ENCODE peak calls at places on chromosome 1, in nine cellular contexts. K, E, B, T, A, Z, Q, J and R are unnamed samples.

GRCh38 chr1:212485895-212486590 is 53.3 kb downstream of the NENF start:
- DNase-seq in A (peak), T (peak), J (no peak), E (no peak), Z (peak), K (peak), Q (peak), B (peak), R (no peak)

GRCh38 chr1:47593598-47594285 is 155.9 kb downstream of the FOXD2 start:
- DNase-seq in Z (no peak), E (no peak), A (no peak), T (no peak), J (no peak), K (no peak), B (peak), Q (no peak), R (no peak)

GRCh38 chr1:155008015-155008941 is 5.7 kb downstream of the ZBTB7B start:
- DNase-seq in B (no peak), Z (no peak), E (no peak), T (no peak), A (peak), K (no peak), J (no peak), Q (no peak), R (no peak)

GRCh38 chr1:205669341-205670142 is 10.8 kb downstream of the SLC45A3 start:
- DNase-seq in A (peak), Z (no peak), B (no peak), K (no peak), T (no peak), E (no peak), J (peak), Q (no peak), R (peak)

GRCh38 chr1:37234941-37235418 is 200.7 kb upstream of the GRIK3 start:
- DNase-seq in T (no peak), E (no peak), K (no peak), Z (no peak), B (no peak), A (no peak), J (no peak), Q (no peak), R (no peak)

GRCh38 chr1:39395357-39395831 is 96.0 kb upstream of the BMP8A start:
- DNase-seq in E (no peak), A (no peak), Z (peak), J (peak), K (no peak), T (no peak), B (no peak), Q (peak), R (no peak)

GRCh38 chr1:233393926-233394680 is 66.6 kb downstream of the MAP3K21 start:
- DNase-seq in K (peak), Z (no peak), T (no peak), A (no peak), E (no peak), J (no peak), Q (no peak), B (no peak), R (no peak)

GRCh38 chr1:10897981-10898728 is 101.7 kb upstream of the CASZ1 start:
- DNase-seq in A (peak), T (no peak), Q (no peak), Z (peak), K (peak), J (no peak), B (no peak), E (no peak), R (no peak)

GRCh38 chr1:44030606-44031050 is 634 bp downstream of the SLC6A9 start:
- DNase-seq in Z (peak), Q (no peak), J (no peak), E (peak), B (no peak), K (peak), A (no peak), T (no peak), R (peak)

GRCh38 chr1:37056201-37056764 is 22.0 kb upstream of the GRIK3 start:
- DNase-seq in A (no peak), B (no peak), K (peak), J (no peak), T (no peak), Q (no peak), Z (no peak), E (no peak), R (no peak)

GRCh38 chr1:230327892-230328284 is 98.2 kb downstream of the PGBD5 start:
- DNase-seq in Q (no peak), B (no peak), T (no peak), Z (no peak), J (no peak), E (no peak), K (no peak), A (no peak), R (peak)

GRCh38 chr1:177959793-177960515 is 9.9 kb downstream of the SEC16B start:
- DNase-seq in A (no peak), B (no peak), K (no peak), Z (peak), Q (no peak), J (no peak), T (no peak), E (no peak), R (no peak)

GRCh38 chr1:39954870-39955546 is at the start of gene MFSD2A:
- DNase-seq in E (peak), J (peak), T (peak), B (peak), K (peak), A (peak), Z (peak), Q (peak), R (peak)

GRCh38 chr1:23805025-23805424 is 4.5 kb upstream of the GALE start:
- DNase-seq in E (no peak), K (no peak), A (no peak), B (no peak), Q (no peak), J (no peak), T (no peak), Z (no peak), R (no peak)

GRCh38 chr1:23801876-23802275 is 1.3 kb upstream of the GALE start:
- DNase-seq in Z (no peak), K (no peak), E (no peak), Q (no peak), J (no peak), T (no peak), A (peak), B (no peak), R (no peak)

GRCh38 chr1:23801338-23801748 is 789 bp upstream of the GALE start:
- DNase-seq in A (peak), K (no peak), Z (peak), T (peak), E (no peak), B (no peak), J (no peak), Q (no peak), R (no peak)

GRCh38 chr1:23803674-23804073 is 3.1 kb upstream of the GALE start:
- DNase-seq in E (no peak), K (no peak), J (no peak), Q (no peak), A (no peak), T (no peak), B (no peak), Z (no peak), R (no peak)

GRCh38 chr1:23804183-23804582 is 3.6 kb upstream of the GALE start:
- DNase-seq in B (no peak), A (no peak), T (no peak), K (peak), Z (no peak), E (no peak), J (no peak), Q (no peak), R (no peak)
- TF ChIP-seq CTCF in B (no peak), A (no peak), T (peak), K (peak), Z (no peak), E (no peak), J (no peak), Q (no peak), R (no peak)

GRCh38 chr1:91278754-91279153 is 125.9 kb downstream of the HFM1 start:
- DNase-seq in T (no peak), E (no peak), A (no peak), B (no peak), Q (no peak), J (no peak), K (no peak), Z (peak), R (no peak)
- TF ChIP-seq CTCF in T (peak), E (no peak), A (no peak), B (no peak), Q (no peak), J (peak), K (no peak), Z (peak), R (peak)

GRCh38 chr1:31551206-31551605 is 25.1 kb upstream of the TINAGL1 start:
- DNase-seq in E (no peak), K (no peak), B (no peak), T (no peak), J (no peak), Q (no peak), Z (no peak), A (no peak), R (no peak)

GRCh38 chr1:31548899-31549806 is 27.2 kb upstream of the TINAGL1 start:
- DNase-seq in E (peak), Q (peak), B (peak), T (peak), A (peak), K (peak), J (peak), Z (peak), R (peak)

GRCh38 chr1:31545927-31546540 is 30.3 kb upstream of the TINAGL1 start:
- DNase-seq in A (no peak), K (no peak), Q (no peak), Z (no peak), J (no peak), B (no peak), T (no peak), E (no peak), R (no peak)

GRCh38 chr1:31549807-31550620 is 26.3 kb upstream of the TINAGL1 start:
- DNase-seq in J (no peak), Z (peak), E (no peak), T (no peak), K (no peak), Q (no peak), B (no peak), A (no peak), R (peak)

DNA sequence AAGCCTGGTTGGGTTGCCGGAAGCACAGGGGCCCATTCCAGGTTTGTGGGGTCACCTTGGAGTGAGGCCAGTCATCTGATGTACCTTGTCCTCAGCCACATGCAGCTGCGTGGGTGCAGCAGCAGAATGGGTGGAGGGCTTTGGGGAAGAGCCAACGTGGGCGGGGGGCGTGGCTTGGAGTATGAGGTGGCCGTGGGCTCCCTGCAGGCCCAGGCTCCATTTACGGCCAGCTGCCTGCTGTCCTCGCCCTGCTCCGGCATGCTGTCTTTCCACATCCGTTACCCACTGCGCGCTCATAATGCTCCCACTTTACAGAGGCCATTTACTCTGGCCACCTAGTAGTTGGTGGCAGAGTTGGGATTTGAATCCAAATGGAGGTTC is 27.8 kb upstream of the TINAGL1 start:
- DNase-seq in B (no peak), Z (peak), E (no peak), K (peak), J (no peak), A (peak), Q (no peak), T (peak), R (no peak)
- TF ChIP-seq CTCF in B (no peak), Z (no peak), E (no peak), K (no peak), J (no peak), A (no peak), Q (no peak), T (no peak), R (no peak)

DNA sequence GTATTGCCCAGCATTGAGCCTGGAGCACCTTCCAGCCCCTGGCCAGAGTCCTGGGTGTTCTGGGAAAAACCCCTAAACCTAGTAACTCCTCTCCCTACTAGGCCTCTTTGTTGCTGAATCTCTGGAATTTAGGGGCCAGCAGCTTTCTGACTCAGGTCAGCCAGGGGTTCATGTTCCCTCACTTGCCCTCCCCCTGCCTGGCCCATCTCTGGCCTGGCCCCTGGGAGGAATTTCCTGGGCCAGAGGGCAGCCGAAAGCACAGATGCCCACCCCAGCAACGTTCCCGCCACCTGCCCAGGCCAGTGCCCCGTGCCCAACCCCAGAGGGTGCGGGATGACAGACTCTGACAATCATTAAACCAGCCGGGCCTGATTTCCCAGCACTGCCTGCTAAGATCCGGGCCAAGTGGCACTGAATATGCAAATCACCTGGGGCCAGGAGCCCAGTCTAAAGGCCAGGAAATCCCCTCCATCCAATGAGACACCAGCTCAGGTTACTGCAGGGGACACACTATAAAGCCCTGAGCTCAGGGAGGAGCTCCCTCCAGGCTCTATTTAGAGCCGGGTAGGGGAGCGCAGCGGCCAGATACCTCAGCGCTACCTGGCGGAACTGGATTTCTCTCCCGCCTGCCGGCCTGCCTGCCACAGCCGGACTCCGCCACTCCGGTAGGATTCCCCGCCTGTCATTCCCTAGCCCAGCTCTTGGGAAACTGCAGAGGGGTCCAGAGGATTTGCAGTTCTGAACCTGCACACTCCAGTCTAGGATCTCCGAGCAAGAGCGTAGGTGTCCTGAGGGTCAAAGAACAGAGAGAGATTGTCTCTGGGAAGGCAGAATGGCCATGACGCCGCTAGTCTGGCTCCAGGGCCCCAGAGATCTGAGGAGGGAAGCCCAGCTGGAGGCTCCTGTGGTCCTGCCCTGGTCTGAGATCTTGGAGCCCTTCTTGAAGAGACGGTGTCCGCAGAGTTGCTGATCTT is at the start of gene ELF3:
- DNase-seq in Q (no peak), J (no peak), T (peak), E (no peak), K (no peak), B (peak), Z (peak), A (peak), R (peak)
- TF ChIP-seq CTCF in Q (no peak), J (no peak), T (no peak), E (no peak), K (no peak), B (no peak), Z (no peak), A (no peak), R (no peak)

GRCh38 chr1:45824607-45825006 is 21.2 kb downstream of the MAST2 start:
- DNase-seq in Z (no peak), K (no peak), A (no peak), T (no peak), B (no peak), E (no peak), J (no peak), Q (no peak), R (no peak)
- TF ChIP-seq CTCF in Z (no peak), K (no peak), A (no peak), T (no peak), B (no peak), E (no peak), J (peak), Q (no peak), R (no peak)